ENCODE peak calls at places on chromosomes 3 and 15, in seven cellular contexts. P, K, Z, C, U, S and I are unnamed samples.

GRCh38 chr3:52086939-52087675 is 30.7 kb upstream of the DUSP7 start:
- DNase-seq in Z (no peak), P (peak), C (no peak), S (no peak), K (no peak), U (no peak), I (peak)

GRCh38 chr3:183252973-183253363 is at the start of gene B3GNT5:
- DNase-seq in C (peak), Z (peak), U (no peak), P (no peak), S (peak), K (no peak), I (no peak)

GRCh38 chr3:9778102-9778501 is 8.4 kb upstream of the CAMK1 start:
- DNase-seq in C (peak), Z (peak), K (no peak), S (no peak), U (no peak), P (peak), I (peak)

GRCh38 chr3:194396561-194396896 is 2.5 kb downstream of the GP5 start:
- DNase-seq in P (no peak), Z (no peak), S (no peak), K (no peak), C (no peak), U (no peak), I (no peak)

GRCh38 chr3:13279532-13279910 is 140.6 kb downstream of the NUP210 start:
- DNase-seq in U (no peak), S (no peak), P (no peak), C (no peak), K (peak), Z (no peak), I (no peak)

GRCh38 chr15:45594322-45594721 is 7.1 kb downstream of the BLOC1S6 start:
- DNase-seq in K (no peak), Z (no peak), S (no peak), U (no peak), C (no peak), P (peak), I (peak)

GRCh38 chr3:188256764-188257163 is 102.8 kb downstream of the LPP start:
- DNase-seq in S (no peak), U (no peak), Z (no peak), C (no peak), P (no peak), K (no peak), I (no peak)

GRCh38 chr3:171374661-171375285 is 85.4 kb downstream of the TNIK start:
- DNase-seq in U (peak), C (no peak), S (no peak), Z (no peak), P (peak), K (no peak), I (peak)

GRCh38 chr15:37106490-37107001 is 6.2 kb upstream of the MEIS2 start:
- DNase-seq in U (no peak), C (no peak), P (no peak), Z (no peak), S (peak), K (no peak), I (no peak)

GRCh38 chr3:12663311-12663935 is 494 bp downstream of the RAF1 start:
- DNase-seq in U (no peak), P (no peak), C (no peak), K (peak), Z (peak), S (no peak), I (peak)

GRCh38 chr3:178203152-178203551 is 333.1 kb upstream of the KCNMB2 start:
- DNase-seq in K (no peak), S (no peak), U (no peak), C (no peak), P (peak), Z (no peak), I (peak)

GRCh38 chr3:172102123-172102882 is 62.9 kb downstream of the FNDC3B start:
- DNase-seq in K (no peak), S (no peak), U (no peak), Z (peak), C (no peak), P (no peak), I (no peak)

GRCh38 chr15:31016446-31016915 is 25.1 kb upstream of the MTMR10 start:
- DNase-seq in Z (no peak), C (no peak), U (no peak), S (peak), K (no peak), P (peak), I (peak)

GRCh38 chr15:63332367-63333078 is 49.1 kb downstream of the CA12 start:
- DNase-seq in K (no peak), Z (no peak), S (no peak), C (no peak), U (peak), P (peak), I (peak)

GRCh38 chr3:42056840-42057239 is 34.3 kb upstream of the TRAK1 start:
- DNase-seq in U (no peak), Z (no peak), S (no peak), K (no peak), C (no peak), P (no peak), I (no peak)

GRCh38 chr3:137263982-137264777 is 306.4 kb downstream of the IL20RB start:
- DNase-seq in Z (no peak), P (no peak), S (peak), K (no peak), C (no peak), U (no peak), I (no peak)

GRCh38 chr3:141482250-141482937 is 4.4 kb upstream of the RASA2 start:
- DNase-seq in P (peak), C (no peak), U (peak), Z (no peak), S (no peak), K (no peak), I (peak)

GRCh38 chr3:64650096-64650622 is 37.6 kb downstream of the ADAMTS9 start:
- DNase-seq in P (no peak), S (no peak), K (no peak), C (no peak), Z (no peak), U (no peak), I (no peak)

GRCh38 chr3:127373701-127374625 is 86.1 kb upstream of the PRR20G start:
- DNase-seq in P (no peak), C (peak), Z (no peak), S (no peak), K (no peak), U (no peak), I (peak)

GRCh38 chr3:47260605-47261004 is 22.0 kb downstream of the KIF9 start:
- DNase-seq in P (no peak), K (no peak), S (no peak), C (no peak), Z (no peak), U (no peak), I (no peak)

GRCh38 chr3:31755911-31756658 is 223.4 kb downstream of the STT3B start:
- DNase-seq in Z (peak), U (no peak), C (no peak), K (no peak), S (no peak), P (no peak), I (no peak)

GRCh38 chr3:45082139-45082538 is 56.0 kb downstream of the CLEC3B start:
- DNase-seq in Z (no peak), U (no peak), P (peak), S (no peak), K (no peak), C (no peak), I (peak)

GRCh38 chr3:111252795-111253194 is 181.2 kb downstream of the NECTIN3 start:
- DNase-seq in Z (no peak), U (no peak), S (no peak), C (no peak), P (peak), K (no peak), I (peak)

GRCh38 chr15:65259367-65259781 is 27.3 kb downstream of the PARP16 start:
- DNase-seq in U (no peak), K (no peak), C (no peak), S (no peak), P (no peak), Z (no peak), I (no peak)

GRCh38 chr3:129195731-129196256 is 12.1 kb upstream of the CNBP start:
- DNase-seq in P (peak), U (no peak), K (no peak), S (no peak), C (no peak), Z (no peak), I (peak)

GRCh38 chr15:74179101-74179841 is 5.8 kb downstream of the ISLR start:
- DNase-seq in Z (no peak), K (peak), C (no peak), U (peak), P (peak), S (no peak), I (peak)

GRCh38 chr15:70166506-70167087 is 68.9 kb upstream of the TLE3 start:
- DNase-seq in C (no peak), P (no peak), U (no peak), Z (no peak), S (no peak), K (peak), I (no peak)

GRCh38 chr3:44522494-44522933 is 32.5 kb upstream of the ZKSCAN7 start:
- DNase-seq in C (no peak), Z (no peak), U (no peak), S (no peak), K (no peak), P (no peak), I (peak)

GRCh38 chr3:72973031-72973723 is 23.4 kb upstream of the PPP4R2 start:
- DNase-seq in C (no peak), K (no peak), S (no peak), P (no peak), U (no peak), Z (no peak), I (no peak)

GRCh38 chr15:86040360-86041095 is 39.1 kb upstream of the AGBL1 start:
- DNase-seq in U (no peak), Z (no peak), P (no peak), C (no peak), S (no peak), K (no peak), I (no peak)

GRCh38 chr15:101204744-101205535 is 46.9 kb downstream of the CHSY1 start:
- DNase-seq in K (no peak), U (no peak), S (no peak), C (no peak), P (no peak), Z (no peak), I (peak)

GRCh38 chr3:51498871-51499790 is 684 bp downstream of the DCAF1 start:
- DNase-seq in S (peak), U (peak), C (peak), P (peak), Z (peak), K (peak), I (peak)

GRCh38 chr3:120171134-120171863 is 77.1 kb upstream of the GSK3B start:
- DNase-seq in S (no peak), C (no peak), Z (no peak), U (no peak), K (no peak), P (no peak), I (no peak)